ENCODE peak calls at places on chromosomes 13 and 19, in six cellular contexts. A is heart left ventricle, K is body of pancreas, B is ovary, D is A549, N is transverse colon. I is an unnamed sample.
A peak's percentile ranks its signal among the peaks of the same experiment; 100 is the strongest.

GRCh38 chr19:10568444-10568825 is 344 bp downstream of the CDKN2D start:
- DNase-seq in A (no peak), K (peak; percentile 54), B (no peak), D (no peak), N (peak; percentile 63), I (no peak)

GRCh38 chr19:41377977-41378707 is 1.8 kb downstream of the TMEM91 start:
- DNase-seq in A (no peak), K (no peak), B (peak; percentile 33), D (no peak), N (no peak), I (no peak)

GRCh38 chr13:59319276-59319675 is 844.5 kb downstream of the DIAPH3 start:
- DNase-seq in A (no peak), K (no peak), B (no peak), D (no peak), N (no peak), I (no peak)

GRCh38 chr19:13060964-13061927 is 41.4 kb downstream of the LYL1 start:
- DNase-seq in A (peak; percentile 81), K (peak; percentile 87), B (peak; percentile 80), D (peak; percentile 73), N (peak; percentile 91), I (peak; percentile 81)

GRCh38 chr19:48511800-48512503 is at the start of gene LMTK3:
- DNase-seq in A (no peak), K (no peak), B (no peak), D (peak; percentile 75), N (peak; percentile 55), I (no peak)

GRCh38 chr19:39826311-39826945 is 7.5 kb downstream of the DYRK1B start:
- DNase-seq in A (no peak), K (no peak), B (no peak), D (no peak), N (no peak), I (no peak)

GRCh38 chr13:74966814-74967213 is 515.2 kb downstream of the TBC1D4 start:
- DNase-seq in A (no peak), K (no peak), B (no peak), D (no peak), N (no peak), I (no peak)

GRCh38 chr13:39485314-39485700 is 117.7 kb downstream of the LHFPL6 start:
- DNase-seq in A (no peak), K (no peak), B (no peak), D (no peak), N (no peak), I (no peak)

GRCh38 chr19:22620912-22621311 is 13.2 kb upstream of the ZNF492 start:
- DNase-seq in A (no peak), K (no peak), B (no peak), D (no peak), N (no peak), I (no peak)

GRCh38 chr13:94157705-94158218 is 321.7 kb downstream of the DCT start:
- DNase-seq in A (no peak), K (no peak), B (peak; percentile 15), D (no peak), N (no peak), I (peak; percentile 13)

GRCh38 chr13:78700121-78700910 is 41.4 kb upstream of the OBI1 start:
- DNase-seq in A (no peak), K (no peak), B (no peak), D (no peak), N (no peak), I (no peak)

GRCh38 chr13:79500829-79501228 is 19.9 kb downstream of the NDFIP2 start:
- DNase-seq in A (no peak), K (no peak), B (no peak), D (no peak), N (no peak), I (no peak)

GRCh38 chr19:40232949-40233810 is 6.7 kb upstream of the CCNP start:
- DNase-seq in A (no peak), K (no peak), B (no peak), D (no peak), N (no peak), I (no peak)

GRCh38 chr13:31038834-31039552 is 106.5 kb downstream of the TEX26 start:
- DNase-seq in A (no peak), K (no peak), B (no peak), D (no peak), N (no peak), I (no peak)

GRCh38 chr19:10412257-10412977 is 7.9 kb upstream of the PDE4A start:
- DNase-seq in A (no peak), K (no peak), B (no peak), D (no peak), N (no peak), I (no peak)

GRCh38 chr13:48804836-48805601 is 151.3 kb downstream of the CYSLTR2 start:
- DNase-seq in A (no peak), K (no peak), B (no peak), D (no peak), N (no peak), I (no peak)

GRCh38 chr13:38582133-38582532 is 104.7 kb upstream of the FREM2 start:
- DNase-seq in A (no peak), K (peak; percentile 16), B (no peak), D (peak; percentile 2), N (no peak), I (peak; percentile 22)

GRCh38 chr13:97356592-97356991 is 77.4 kb upstream of the RAP2A start:
- DNase-seq in A (no peak), K (no peak), B (no peak), D (no peak), N (no peak), I (no peak)

GRCh38 chr19:14599548-14600147 is 16.8 kb downstream of the CLEC17A start:
- DNase-seq in A (no peak), K (no peak), B (no peak), D (no peak), N (no peak), I (no peak)

GRCh38 chr19:13104848-13105646 is 2.4 kb upstream of the LYL1 start:
- DNase-seq in A (no peak), K (no peak), B (no peak), D (no peak), N (no peak), I (no peak)

GRCh38 chr19:12521996-12522395 is 29.3 kb downstream of the ZNF564 start:
- DNase-seq in A (no peak), K (no peak), B (no peak), D (no peak), N (no peak), I (no peak)

GRCh38 chr19:13979224-13979623 is 26.9 kb downstream of the RFX1 start:
- DNase-seq in A (no peak), K (no peak), B (peak; percentile 44), D (no peak), N (no peak), I (no peak)

GRCh38 chr13:70253834-70254233 is 145.6 kb upstream of the KLHL1 start:
- DNase-seq in A (no peak), K (no peak), B (no peak), D (no peak), N (no peak), I (no peak)

GRCh38 chr13:98349731-98350305 is 172.7 kb upstream of the RNF113B start:
- DNase-seq in A (no peak), K (peak; percentile 25), B (no peak), D (no peak), N (peak; percentile 14), I (no peak)

GRCh38 chr13:69690999-69691398 is 416.6 kb upstream of the ATXN8OS start:
- DNase-seq in A (no peak), K (no peak), B (no peak), D (no peak), N (no peak), I (no peak)

GRCh38 chr13:39688699-39689405 is 33.4 kb downstream of the COG6 start:
- DNase-seq in A (no peak), K (no peak), B (no peak), D (no peak), N (no peak), I (no peak)

GRCh38 chr13:67095621-67096020 is 134.5 kb downstream of the PCDH9 start:
- DNase-seq in A (no peak), K (no peak), B (no peak), D (no peak), N (no peak), I (no peak)

GRCh38 chr19:53977991-53978731 is 13.3 kb upstream of the CACNG6 start:
- DNase-seq in A (peak; percentile 68), K (no peak), B (no peak), D (peak; percentile 99), N (no peak), I (no peak)

GRCh38 chr13:29676535-29676934 is 81.0 kb upstream of the SLC7A1 start:
- DNase-seq in A (no peak), K (peak; percentile 14), B (no peak), D (no peak), N (no peak), I (no peak)

DNA sequence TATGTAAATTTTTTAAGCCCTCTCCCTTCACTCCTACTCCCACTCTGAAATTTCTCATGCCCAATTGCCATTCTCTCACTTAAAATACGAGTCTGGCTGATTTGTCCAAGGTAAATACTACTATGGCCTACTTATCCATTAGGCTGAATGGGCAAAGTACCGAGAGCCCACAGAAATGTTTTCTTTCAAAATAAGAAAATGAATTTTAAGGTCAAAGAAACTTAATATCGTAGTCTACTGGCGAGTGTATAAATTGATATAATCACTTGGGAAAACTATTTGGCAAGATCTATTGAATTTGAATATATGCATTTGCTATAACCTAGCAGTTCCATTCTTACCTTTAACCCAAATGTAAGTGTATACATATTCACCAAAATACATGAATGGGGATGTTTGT is 32.7 kb downstream of the ZNF45 start:
- DNase-seq in A (no peak), K (no peak), B (no peak), D (no peak), N (no peak), I (no peak)
- H3K4me3 ChIP-seq in A (peak overlapping the region; percentile 60), K (no peak overlapping the region), B (peak overlapping the region; percentile 43), D (peak overlapping the region; percentile 48), N (no peak overlapping the region), I (peak overlapping the region; percentile 41)

GRCh38 chr19:4065430-4066175 is 1.1 kb downstream of the ZBTB7A start:
- DNase-seq in A (peak; percentile 98), K (peak; percentile 97), B (peak; percentile 97), D (peak; percentile 86), N (peak; percentile 98), I (peak; percentile 96)
- TF ChIP-seq POLR2A in A (no peak), K (no peak), B (no peak), D (no peak), N (no peak), I (no peak)

DNA sequence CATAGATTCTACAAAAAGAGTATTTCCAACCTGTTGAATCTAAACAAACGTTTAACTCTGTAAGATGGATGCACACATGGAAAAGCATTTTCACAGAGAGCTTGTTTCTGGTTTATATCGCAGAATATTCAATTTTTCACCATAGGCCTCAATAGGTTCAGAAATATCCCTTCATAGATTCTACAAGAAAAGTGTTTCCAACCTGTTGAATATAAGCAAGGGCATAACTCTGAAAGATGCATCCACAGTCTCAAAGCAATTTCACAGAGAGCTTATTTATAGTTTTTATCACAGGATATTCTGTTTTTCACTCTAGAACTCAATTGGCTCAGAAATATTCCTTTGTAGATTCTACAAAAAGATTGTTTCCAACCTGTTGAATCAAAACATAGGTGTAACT is 1483.6 kb downstream of the UQCRFS1 start:
- DNase-seq in A (no peak), K (no peak), B (no peak), D (no peak), N (no peak), I (no peak)
- H3K9me3 ChIP-seq in A (peaks cover under 1% of the 10 kb centered on the region), K (no peaks in the 10 kb centered on the region), B (peaks cover 2% of the 10 kb centered on the region), D (peaks cover 90% of the 10 kb centered on the region), N (peaks cover 46% of the 10 kb centered on the region), I (no peaks in the 10 kb centered on the region)

DNA sequence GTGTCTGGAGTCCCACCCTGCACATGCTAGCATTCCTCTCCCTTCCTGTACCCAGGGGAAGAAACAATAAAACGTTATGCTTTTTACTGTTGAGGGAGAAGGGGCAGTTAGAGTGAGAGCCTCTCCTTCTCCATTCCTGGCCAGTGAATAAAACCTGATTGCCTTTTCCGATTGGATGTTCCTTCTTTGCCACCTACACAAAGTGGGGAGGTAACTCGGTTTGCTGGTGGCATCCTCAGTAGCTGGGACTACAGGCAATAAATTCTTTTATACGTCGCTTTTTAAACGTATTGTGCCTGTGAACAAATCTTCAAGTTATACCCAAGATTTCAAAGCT is 725 bp upstream of the MVB12A start:
- DNase-seq in A (no peak), K (no peak), B (no peak), D (no peak), N (no peak), I (no peak)
- H3K4me3 ChIP-seq in A (peak overlapping the region; percentile 96), K (no peak overlapping the region), B (peak overlapping the region; percentile 75), D (peak overlapping the region; percentile 52), N (peak overlapping the region; percentile 87), I (peak overlapping the region; percentile 95)